ENCODE peak calls at places on chromosomes 3 and 15, in seven cellular contexts. C is transverse colon, R is endothelial cell of umbilical vein, J is PC-9, N is GM23338, M is A549, F is Panc1. L is an unnamed sample.

GRCh38 chr3:144643778-144644191 is 672.2 kb downstream of the DIPK2A start:
- DNase-seq in J (no peak), M (no peak), C (no peak), F (no peak), N (no peak), R (no peak), L (no peak)

GRCh38 chr3:171679011-171679492 is 131.2 kb downstream of the PLD1 start:
- DNase-seq in M (no peak), N (no peak), R (no peak), J (no peak), F (no peak), C (peak; percentile 45), L (no peak)

GRCh38 chr3:119624002-119624401 is 26.3 kb downstream of the PLA1A start:
- DNase-seq in C (no peak), F (no peak), N (no peak), M (no peak), J (no peak), R (no peak), L (no peak)

GRCh38 chr3:98657429-98657828 is 64.0 kb upstream of the CPOX start:
- DNase-seq in N (peak; percentile 82), R (no peak), C (peak; percentile 50), M (peak; percentile 8), F (no peak), J (no peak), L (peak; percentile 52)

GRCh38 chr3:116836286-116836685 is 126.7 kb downstream of the TUSC7 start:
- DNase-seq in J (no peak), M (no peak), R (peak; percentile 3), F (no peak), N (no peak), C (no peak), L (no peak)

GRCh38 chr15:62717496-62717895 is 325.1 kb upstream of the TPM1 start:
- DNase-seq in M (no peak), J (no peak), R (no peak), F (no peak), C (no peak), N (no peak), L (no peak)

GRCh38 chr3:51659942-51660341 is 11.1 kb upstream of the TEX264 start:
- DNase-seq in C (no peak), M (no peak), R (no peak), F (no peak), N (no peak), J (no peak), L (no peak)

GRCh38 chr15:67137319-67137718 is 71.9 kb downstream of the SMAD3 start:
- DNase-seq in F (no peak), J (no peak), C (no peak), M (no peak), N (no peak), R (no peak), L (no peak)

GRCh38 chr3:156551746-156552145 is 3.2 kb downstream of the SSR3 start:
- DNase-seq in J (peak; percentile 42), F (no peak), C (no peak), R (no peak), M (no peak), N (no peak), L (no peak)
- H3K4me1 ChIP-seq in J (peaks cover 35% of the 10 kb centered on the region), F (peaks cover 12% of the 10 kb centered on the region), C (peaks cover 14% of the 10 kb centered on the region), R (peaks cover 70% of the 10 kb centered on the region), M (peaks cover 16% of the 10 kb centered on the region), N (peaks cover 6% of the 10 kb centered on the region), L (peaks cover 24% of the 10 kb centered on the region)

DNA sequence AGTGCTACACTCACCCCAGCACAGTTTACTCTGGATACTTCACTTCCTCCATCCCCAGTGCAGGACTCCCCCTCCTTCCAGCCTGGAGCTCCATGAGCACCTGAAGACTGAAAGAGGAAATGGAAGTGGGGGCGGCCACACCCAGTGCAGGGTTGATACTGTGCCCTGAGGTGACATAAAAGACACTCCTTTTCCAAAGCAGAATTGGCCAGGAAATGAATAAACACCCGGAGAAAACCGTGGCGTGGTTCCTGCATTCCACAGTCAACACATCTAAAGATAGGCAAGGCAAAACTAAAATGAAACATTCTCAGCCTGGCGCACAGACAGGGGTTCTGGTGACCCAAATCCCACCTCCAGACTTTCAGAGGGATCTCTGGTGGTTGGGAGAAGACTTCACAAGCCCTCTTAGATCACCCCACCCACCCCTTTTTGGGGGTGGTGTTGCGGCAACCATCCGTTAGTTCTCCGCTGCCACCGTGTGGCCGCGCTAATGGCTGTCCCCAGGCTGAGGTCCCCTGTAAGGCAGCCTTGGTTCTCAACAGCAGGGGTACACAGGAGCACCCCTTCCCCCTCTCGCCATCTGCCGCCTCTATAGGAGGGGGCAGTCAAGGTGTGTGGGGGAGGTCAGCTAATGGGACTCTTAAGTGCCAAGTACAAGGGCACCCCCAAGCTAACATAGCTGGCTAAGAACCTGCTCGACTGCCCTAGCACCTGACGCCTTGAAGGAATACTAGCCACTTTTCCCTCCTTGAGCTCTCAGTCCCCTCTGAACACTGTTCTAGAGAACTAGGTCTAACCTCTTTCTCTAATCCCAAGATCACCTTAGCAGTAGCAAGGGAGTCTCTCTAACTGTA is 2.6 kb upstream of the MST1R start:
- DNase-seq in J (peak; percentile 78), R (peak; percentile 64), C (peak; percentile 87), N (peak; percentile 85), M (peak; percentile 82), F (no peak), L (peak; percentile 59)
- H3K27ac ChIP-seq in J (peak overlapping the region; percentile 50), R (no peak overlapping the region), C (peak overlapping the region; percentile 85), N (no peak overlapping the region), M (peak overlapping the region; percentile 84), F (peak overlapping the region; percentile 72), L (no peak overlapping the region)

DNA sequence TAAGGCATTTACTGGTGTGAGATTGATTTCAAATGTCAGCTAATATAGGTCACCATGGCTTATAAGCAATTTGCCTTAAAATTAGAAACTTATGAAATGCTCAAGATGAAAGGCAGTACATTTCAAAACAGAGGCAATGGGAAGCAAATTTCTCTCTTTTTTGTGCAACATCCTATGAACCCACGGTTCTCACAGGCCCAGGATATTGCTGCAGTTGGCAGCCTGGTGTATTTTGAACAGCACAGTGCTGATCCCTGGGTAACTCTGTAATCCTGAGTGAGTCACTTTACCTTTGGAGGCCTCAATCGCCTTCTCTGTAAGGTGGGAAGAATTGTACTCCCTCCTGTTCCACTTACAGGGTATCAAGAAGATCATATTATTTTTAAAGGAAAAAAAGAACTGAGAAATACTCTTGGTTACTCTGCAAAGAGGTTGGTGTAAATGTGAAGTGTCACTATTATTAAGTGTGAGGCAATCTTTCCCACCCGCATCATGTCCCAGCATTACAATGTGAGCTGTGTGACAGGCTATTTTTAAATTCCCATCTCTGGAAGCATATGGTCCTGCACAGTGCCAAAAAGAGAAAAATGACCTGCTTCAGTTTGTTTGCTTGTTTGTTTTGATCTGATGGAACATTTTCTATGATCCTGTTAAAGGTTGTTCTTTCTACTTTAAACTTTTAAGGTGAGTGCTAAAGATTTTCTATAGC is 190.1 kb upstream of the LPP start:
- DNase-seq in C (no peak), N (no peak), R (no peak), J (no peak), F (no peak), M (no peak), L (no peak)
- H3K4me1 ChIP-seq in C (no peaks in the 10 kb centered on the region), N (no peaks in the 10 kb centered on the region), R (no peaks in the 10 kb centered on the region), J (peaks cover 45% of the 10 kb centered on the region), F (no peaks in the 10 kb centered on the region), M (peaks cover 35% of the 10 kb centered on the region), L (peaks cover 25% of the 10 kb centered on the region)

DNA sequence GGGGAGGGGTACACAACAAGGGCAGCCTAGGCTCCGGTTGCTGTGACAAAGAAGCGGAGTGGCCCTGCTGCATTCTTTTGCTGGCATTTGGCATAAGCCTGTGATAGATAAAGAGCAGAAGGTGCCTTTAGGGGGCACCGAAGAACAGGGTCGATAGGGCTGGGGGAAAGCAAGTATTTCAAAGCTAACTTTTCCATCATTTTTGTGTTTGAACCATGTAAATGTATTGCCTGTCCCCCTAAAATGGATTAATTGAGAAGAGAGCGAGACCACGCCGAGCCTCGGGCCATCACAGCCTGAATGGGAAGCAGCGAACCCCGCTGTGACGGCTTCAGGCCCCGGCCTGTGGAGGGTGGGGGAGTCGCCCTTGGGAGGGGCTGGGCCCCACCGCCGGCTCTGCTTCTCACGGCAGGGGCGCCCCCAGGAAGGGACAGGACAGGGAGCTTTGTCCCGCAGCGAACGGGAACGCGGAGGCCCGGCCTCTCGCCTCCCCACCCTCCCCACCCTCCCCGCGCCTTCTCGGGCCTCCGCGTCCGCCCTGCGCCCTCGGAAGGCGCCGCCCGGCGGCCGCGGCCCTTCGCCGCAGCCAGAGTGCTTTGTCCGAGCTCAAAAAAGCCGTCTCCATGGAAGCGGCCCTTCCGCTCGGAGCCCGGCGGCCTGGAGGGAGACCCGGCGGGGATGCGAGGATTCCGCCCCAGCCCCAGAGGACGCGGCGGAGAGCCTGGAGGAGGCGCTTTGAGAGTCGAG is 32.4 kb upstream of the ALDH1L1 start:
- DNase-seq in N (peak; percentile 88), J (peak; percentile 76), C (peak; percentile 15), M (peak; percentile 21), R (peak; percentile 47), F (no peak), L (no peak)
- H3K27ac ChIP-seq in N (no peak overlapping the region), J (peak overlapping the region; percentile 44), C (peak overlapping the region; percentile 23), M (peak overlapping the region; percentile 85), R (no peak overlapping the region), F (no peak overlapping the region), L (peak overlapping the region; percentile 56)

L was measured in lung.